ENCODE peak calls at places on chromosome 5, in seven cellular contexts. N is GM06990, L is BJ, M is Peyer's patch, I is breast epithelium, K is neural progenitor cell, Z is A549. C is an unnamed sample.

GRCh38 chr5:17219006-17219422 is 1.6 kb downstream of the BASP1 start:
- DNase-seq in M (peak), K (peak), N (peak), L (no peak), I (no peak), Z (peak), C (no peak)

GRCh38 chr5:78985407-78986223 is 505 bp upstream of the ARSB start:
- DNase-seq in M (peak), N (peak), L (no peak), I (no peak), K (peak), Z (peak), C (no peak)

GRCh38 chr5:33310471-33310870 is 130.3 kb upstream of the TARS1 start:
- DNase-seq in I (no peak), L (peak), M (no peak), Z (no peak), K (no peak), N (no peak), C (peak)

GRCh38 chr5:103667068-103667467 is 104.5 kb upstream of the NUDT12 start:
- DNase-seq in L (no peak), N (no peak), Z (peak), K (no peak), M (no peak), I (no peak), C (no peak)

GRCh38 chr5:73906277-73906676 is 280.3 kb downstream of the ARHGEF28 start:
- DNase-seq in K (no peak), M (no peak), N (no peak), Z (no peak), L (no peak), I (no peak), C (no peak)

GRCh38 chr5:56328753-56329560 is 95.8 kb upstream of the ANKRD55 start:
- DNase-seq in I (no peak), K (no peak), Z (no peak), M (no peak), L (no peak), N (peak), C (no peak)

GRCh38 chr5:85278193-85278592 is 893.5 kb upstream of the EDIL3 start:
- DNase-seq in K (no peak), M (no peak), N (no peak), I (no peak), Z (no peak), L (no peak), C (no peak)

GRCh38 chr5:176803027-176803942 is 7.1 kb upstream of the UNC5A start:
- DNase-seq in L (no peak), K (no peak), N (no peak), I (no peak), M (no peak), Z (no peak), C (no peak)

GRCh38 chr5:67816456-67816855 is 399.1 kb upstream of the PIK3R1 start:
- DNase-seq in L (no peak), K (no peak), N (no peak), I (no peak), Z (no peak), M (no peak), C (no peak)

GRCh38 chr5:143437666-143438273 is 34.3 kb upstream of the NR3C1 start:
- DNase-seq in M (no peak), Z (no peak), L (no peak), I (no peak), K (no peak), N (no peak), C (no peak)

GRCh38 chr5:113063927-113064326 is 87.3 kb downstream of the DCP2 start:
- DNase-seq in Z (no peak), M (no peak), I (no peak), K (no peak), L (no peak), N (no peak), C (no peak)

GRCh38 chr5:61254969-61255555 is 77.0 kb upstream of the ZSWIM6 start:
- DNase-seq in L (no peak), I (no peak), Z (no peak), N (no peak), M (no peak), K (no peak), C (no peak)

GRCh38 chr5:43620944-43621505 is 18.0 kb downstream of the NNT start:
- DNase-seq in M (no peak), N (no peak), Z (no peak), I (no peak), K (no peak), L (no peak), C (no peak)

GRCh38 chr5:111472579-111472978 is 39.8 kb downstream of the STARD4 start:
- DNase-seq in M (no peak), Z (no peak), I (no peak), L (no peak), N (no peak), K (no peak), C (no peak)

GRCh38 chr5:143176048-143176447 is 227.4 kb downstream of the NR3C1 start:
- DNase-seq in I (no peak), L (no peak), N (no peak), Z (no peak), K (no peak), M (no peak), C (no peak)

GRCh38 chr5:60685028-60685427 is 14.9 kb downstream of the DEPDC1B start:
- DNase-seq in Z (no peak), L (no peak), I (no peak), N (no peak), M (no peak), K (no peak), C (no peak)

GRCh38 chr5:79111387-79111959 is at the start of gene BHMT:
- DNase-seq in K (peak), I (no peak), M (no peak), Z (no peak), N (no peak), L (no peak), C (no peak)

GRCh38 chr5:756865-757345 is 27.6 kb downstream of the ZDHHC11B start:
- DNase-seq in M (peak), N (no peak), L (no peak), I (peak), K (no peak), Z (no peak), C (no peak)

GRCh38 chr5:76402251-76402879 is 720 bp upstream of the IQGAP2 start:
- DNase-seq in M (peak), L (no peak), N (peak), K (peak), Z (peak), I (peak), C (no peak)

DNA sequence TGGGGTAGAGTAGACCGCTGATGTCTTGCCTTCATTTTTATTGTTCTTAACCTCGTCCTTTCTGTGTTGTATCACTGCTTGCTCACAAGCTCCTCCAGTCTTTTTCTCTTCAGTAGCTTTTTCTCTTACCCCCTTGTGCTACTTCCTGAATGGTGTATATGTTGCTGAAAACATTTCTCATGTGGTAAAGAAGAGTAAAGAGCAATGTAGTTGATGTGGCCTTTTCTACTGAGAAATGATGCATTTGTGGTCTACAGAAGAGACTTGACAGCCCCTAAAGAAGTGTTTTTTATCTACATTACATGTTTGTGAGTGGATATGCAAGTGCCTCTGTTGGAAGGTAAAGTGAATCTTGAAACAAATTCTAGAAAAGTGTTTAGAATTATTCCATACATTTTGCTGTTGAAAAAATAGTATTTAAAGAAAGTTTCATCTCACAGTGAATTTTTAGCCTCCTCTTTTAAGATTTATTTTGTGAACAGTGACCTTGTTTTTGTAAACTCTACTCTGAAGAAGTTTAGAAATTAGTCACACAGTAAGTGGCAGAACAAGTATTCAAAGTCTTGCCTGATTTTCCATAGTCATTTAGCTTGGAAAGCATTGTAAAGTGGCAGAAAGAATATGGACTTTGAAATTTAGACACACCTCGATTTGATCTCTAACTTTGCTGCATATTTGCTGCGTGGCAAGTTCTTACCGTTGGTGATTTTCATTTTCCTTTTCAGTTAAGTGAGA is 17.4 kb downstream of the CDC42SE2 start:
- DNase-seq in M (no peak), L (no peak), K (no peak), Z (no peak), I (no peak), N (peak), C (no peak)
- H3K4me3 ChIP-seq in M (peak), L (no peak), K (no peak), Z (peak), I (peak), N (peak), C (no peak)

GRCh38 chr5:9877473-9877872 is 247.3 kb upstream of the TAS2R1 start:
- DNase-seq in L (no peak), M (no peak), Z (no peak), I (no peak), K (no peak), N (no peak), C (no peak)
- TF ChIP-seq CTCF in L (no peak), M (no peak), Z (no peak), I (no peak), K (no peak), N (no peak), C (no peak)

GRCh38 chr5:89735108-89735507 is 674.4 kb downstream of the CETN3 start:
- DNase-seq in Z (no peak), M (no peak), I (no peak), L (no peak), N (no peak), K (no peak), C (no peak)
- H3K4me3 ChIP-seq in Z (no peak), M (no peak), I (no peak), L (no peak), N (no peak), K (no peak), C (no peak)

GRCh38 chr5:178208540-178209227 is 4.4 kb downstream of the HNRNPAB start:
- DNase-seq in N (no peak), K (no peak), M (peak), L (no peak), Z (peak), I (no peak), C (no peak)
- TF ChIP-seq CTCF in N (peak), K (peak), M (no peak), L (peak), Z (no peak), I (no peak), C (no peak)